ENCODE peak calls at places on chromosome 19, in nine cellular contexts. M, F, V, X, G, H, R, A and E are unnamed samples.
A peak's percentile ranks its signal among the peaks of the same experiment; 100 is the strongest.

GRCh38 chr19:50837300-50837699 is 3.9 kb upstream of the KLK15 start:
- DNase-seq in M (no peak), F (no peak), V (no peak), X (no peak), G (no peak), H (no peak), R (no peak), A (no peak), E (no peak)

GRCh38 chr19:55082023-55082851 is 6.6 kb downstream of the EPS8L1 start:
- DNase-seq in M (no peak), F (no peak), V (peak; percentile 93), X (no peak), G (no peak), H (peak; percentile 76), R (no peak), A (no peak), E (peak; percentile 72)

GRCh38 chr19:32599736-32600157 is 18.8 kb downstream of the PDCD5 start:
- DNase-seq in M (peak; percentile 36), F (no peak), V (peak; percentile 55), X (peak; percentile 28), G (no peak), H (no peak), R (no peak), A (no peak), E (peak; percentile 77)

GRCh38 chr19:13689050-13689449 is 75.3 kb upstream of the MRI1 start:
- DNase-seq in M (no peak), F (no peak), V (peak; percentile 76), X (no peak), G (no peak), H (no peak), R (no peak), A (no peak), E (peak; percentile 43)

GRCh38 chr19:53132231-53132991 is at the start of gene ZNF415:
- DNase-seq in M (peak; percentile 41), F (peak; percentile 82), V (peak; percentile 95), X (peak; percentile 54), G (no peak), H (peak; percentile 89), R (peak; percentile 74), A (peak; percentile 62), E (peak; percentile 96)

GRCh38 chr19:29715695-29716581 is 877 bp upstream of the C19orf12 start:
- DNase-seq in M (no peak), F (no peak), V (no peak), X (no peak), G (no peak), H (no peak), R (no peak), A (no peak), E (no peak)

GRCh38 chr19:38172001-38172400 is 52.0 kb downstream of the DPF1 start:
- DNase-seq in M (no peak), F (no peak), V (no peak), X (peak; percentile 24), G (no peak), H (no peak), R (no peak), A (no peak), E (no peak)

GRCh38 chr19:24065243-24065642 is 21.7 kb upstream of the ZNF254 start:
- DNase-seq in M (no peak), F (no peak), V (no peak), X (no peak), G (no peak), H (no peak), R (no peak), A (no peak), E (no peak)

GRCh38 chr19:5954293-5954692 is 23.6 kb downstream of the RANBP3 start:
- DNase-seq in M (no peak), F (no peak), V (no peak), X (no peak), G (no peak), H (no peak), R (no peak), A (no peak), E (no peak)

GRCh38 chr19:52138614-52139290 is 986 bp downstream of the ZNF616 start:
- DNase-seq in M (no peak), F (no peak), V (peak; percentile 85), X (peak; percentile 2), G (no peak), H (peak; percentile 61), R (no peak), A (no peak), E (peak; percentile 82)

GRCh38 chr19:40806385-40807146 is 7.6 kb downstream of the EGLN2 start:
- DNase-seq in M (peak; percentile 77), F (peak; percentile 79), V (peak; percentile 98), X (peak; percentile 86), G (peak; percentile 58), H (peak; percentile 99), R (peak; percentile 89), A (peak; percentile 60), E (peak; percentile 97)

GRCh38 chr19:19105365-19106060 is 32.8 kb downstream of the TMEM161A start:
- DNase-seq in M (no peak), F (peak; percentile 59), V (peak; percentile 95), X (no peak), G (no peak), H (peak; percentile 90), R (no peak), A (no peak), E (peak; percentile 94)

GRCh38 chr19:43639507-43640423 is at the start of gene CADM4:
- DNase-seq in M (no peak), F (no peak), V (peak; percentile 82), X (peak; percentile 41), G (no peak), H (peak; percentile 55), R (peak; percentile 47), A (peak; percentile 49), E (peak; percentile 78)

GRCh38 chr19:33214621-33215020 is 11.0 kb downstream of the SLC7A10 start:
- DNase-seq in M (no peak), F (no peak), V (peak; percentile 86), X (no peak), G (no peak), H (peak; percentile 83), R (no peak), A (no peak), E (peak; percentile 81)

GRCh38 chr19:5298502-5298901 is 42.1 kb downstream of the PTPRS start:
- DNase-seq in M (no peak), F (peak; percentile 84), V (no peak), X (no peak), G (no peak), H (no peak), R (no peak), A (no peak), E (no peak)